ENCODE peak calls at places on chromosomes 1 and 21, in five cellular contexts. O is GM23338, L is transverse colon, Q is right lobe of liver, A is hepatocyte. D is an unnamed sample.

GRCh38 chr1:204819495-204819894 is 51.2 kb upstream of the NFASC start:
- DNase-seq in O (no peak), L (no peak), Q (no peak), A (no peak), D (no peak)

GRCh38 chr1:95793893-95794292 is 559.9 kb downstream of the RWDD3 start:
- DNase-seq in O (peak; percentile 78), L (no peak), Q (no peak), A (peak; percentile 11), D (peak; percentile 33)

GRCh38 chr1:206467915-206468314 is 2.4 kb upstream of the IKBKE start:
- DNase-seq in O (no peak), L (peak; percentile 37), Q (no peak), A (no peak), D (peak; percentile 69)

GRCh38 chr21:42777757-42778344 is 101.5 kb downstream of the WDR4 start:
- DNase-seq in O (no peak), L (no peak), Q (no peak), A (no peak), D (no peak)

GRCh38 chr1:33169290-33170055 is 12.4 kb downstream of the TRIM62 start:
- DNase-seq in O (no peak), L (no peak), Q (no peak), A (no peak), D (no peak)

GRCh38 chr1:3745071-3745470 is 7.2 kb upstream of the CCDC27 start:
- DNase-seq in O (no peak), L (no peak), Q (no peak), A (no peak), D (no peak)

GRCh38 chr1:14095001-14095400 is 395.0 kb downstream of the PRDM2 start:
- DNase-seq in O (peak; percentile 81), L (no peak), Q (no peak), A (peak; percentile 28), D (peak; percentile 46)

GRCh38 chr21:21373969-21374368 is 375.8 kb downstream of the NCAM2 start:
- DNase-seq in O (no peak), L (no peak), Q (no peak), A (no peak), D (no peak)

GRCh38 chr1:64019818-64020217 is 183.6 kb upstream of the UBE2U start:
- DNase-seq in O (peak; percentile 41), L (peak; percentile 18), Q (no peak), A (peak; percentile 57), D (peak; percentile 59)

GRCh38 chr1:168725060-168725459 is 3.9 kb downstream of the DPT start:
- DNase-seq in O (no peak), L (no peak), Q (no peak), A (no peak), D (no peak)

GRCh38 chr1:244751271-244751895 is 84.1 kb upstream of the COX20 start:
- DNase-seq in O (no peak), L (no peak), Q (no peak), A (no peak), D (no peak)

GRCh38 chr1:202283379-202283844 is 58.3 kb downstream of the UBE2T start:
- DNase-seq in O (no peak), L (no peak), Q (no peak), A (peak; percentile 57), D (no peak)

GRCh38 chr1:161158316-161159016 is 834 bp upstream of the USP21 start:
- DNase-seq in O (no peak), L (no peak), Q (no peak), A (no peak), D (no peak)

DNA sequence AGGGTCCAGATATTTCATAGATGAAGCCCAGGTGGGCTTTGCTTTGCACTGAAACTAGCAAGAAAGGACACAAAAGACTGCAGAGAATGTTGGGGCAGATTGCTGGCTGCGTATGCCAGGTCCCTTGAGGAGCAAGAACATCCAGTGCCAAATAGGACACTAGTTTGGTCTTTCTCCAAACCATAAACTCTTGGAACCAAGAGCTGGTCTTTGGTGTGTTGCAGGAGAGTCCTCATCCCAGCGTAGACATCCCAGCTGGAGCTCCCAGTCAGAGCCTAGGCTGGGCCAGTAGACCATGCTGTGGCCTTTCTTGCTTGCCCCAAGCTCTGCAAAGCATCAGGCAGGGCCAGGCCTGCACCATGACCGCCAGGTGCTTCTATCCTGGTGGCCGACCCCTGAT is 87.5 kb downstream of the ATP5PO start:
- DNase-seq in O (no peak), L (no peak), Q (no peak), A (no peak), D (peak; percentile 40)
- H3K36me3 ChIP-seq in O (no peaks in the 10 kb centered on the region), L (no peaks in the 10 kb centered on the region), Q (no peaks in the 10 kb centered on the region), A (peaks cover 5% of the 10 kb centered on the region), D (peaks cover 23% of the 10 kb centered on the region)

GRCh38 chr1:27343639-27344025 is 1.8 kb downstream of the SYTL1 start:
- DNase-seq in O (no peak), L (no peak), Q (no peak), A (no peak), D (no peak)
- H3K36me3 ChIP-seq in O (no peaks in the 10 kb centered on the region), L (no peaks in the 10 kb centered on the region), Q (no peaks in the 10 kb centered on the region), A (no peaks in the 10 kb centered on the region), D (no peaks in the 10 kb centered on the region)

DNA sequence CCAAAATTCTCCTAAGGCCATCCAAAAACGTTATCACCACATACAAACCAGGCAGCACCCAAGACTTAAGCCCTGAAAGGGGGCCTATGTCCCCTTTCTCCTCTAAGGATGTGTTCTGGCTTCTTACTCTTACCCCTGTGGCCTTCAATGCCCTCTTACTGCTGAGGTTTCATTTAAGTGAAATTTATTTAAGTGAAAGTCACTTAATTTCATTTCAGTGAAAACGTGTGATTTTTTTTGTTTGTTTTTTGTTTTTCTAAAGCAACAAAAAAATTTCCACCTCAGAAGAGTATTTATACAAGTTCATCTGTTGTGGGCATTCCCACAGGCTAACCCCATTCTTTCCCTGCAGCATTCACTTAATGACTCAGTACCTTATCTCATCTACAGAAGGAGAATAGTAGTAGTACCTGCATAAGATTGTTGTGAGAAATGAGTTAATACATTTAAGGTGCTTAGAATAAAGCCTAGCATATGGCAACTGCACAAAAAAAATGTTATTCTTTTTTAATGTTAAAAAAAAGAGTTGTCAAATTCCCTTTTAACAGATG is 220.6 kb downstream of the CHRM3 start:
- DNase-seq in O (no peak), L (no peak), Q (no peak), A (no peak), D (no peak)
- H3K36me3 ChIP-seq in O (no peaks in the 10 kb centered on the region), L (no peaks in the 10 kb centered on the region), Q (no peaks in the 10 kb centered on the region), A (no peaks in the 10 kb centered on the region), D (no peaks in the 10 kb centered on the region)

GRCh38 chr1:28509705-28510349 is 4.0 kb downstream of the RCC1 start:
- DNase-seq in O (no peak), L (no peak), Q (no peak), A (no peak), D (peak; percentile 46)

GRCh38 chr1:28510350-28511223 is 4.7 kb downstream of the RCC1 start:
- DNase-seq in O (peak; percentile 56), L (no peak), Q (no peak), A (no peak), D (no peak)

GRCh38 chr1:28508435-28508754 is 2.6 kb downstream of the RCC1 start:
- DNase-seq in O (no peak), L (no peak), Q (no peak), A (no peak), D (peak; percentile 32)

GRCh38 chr1:28507646-28508434 is 2.0 kb downstream of the RCC1 start:
- DNase-seq in O (no peak), L (no peak), Q (no peak), A (no peak), D (no peak)

DNA sequence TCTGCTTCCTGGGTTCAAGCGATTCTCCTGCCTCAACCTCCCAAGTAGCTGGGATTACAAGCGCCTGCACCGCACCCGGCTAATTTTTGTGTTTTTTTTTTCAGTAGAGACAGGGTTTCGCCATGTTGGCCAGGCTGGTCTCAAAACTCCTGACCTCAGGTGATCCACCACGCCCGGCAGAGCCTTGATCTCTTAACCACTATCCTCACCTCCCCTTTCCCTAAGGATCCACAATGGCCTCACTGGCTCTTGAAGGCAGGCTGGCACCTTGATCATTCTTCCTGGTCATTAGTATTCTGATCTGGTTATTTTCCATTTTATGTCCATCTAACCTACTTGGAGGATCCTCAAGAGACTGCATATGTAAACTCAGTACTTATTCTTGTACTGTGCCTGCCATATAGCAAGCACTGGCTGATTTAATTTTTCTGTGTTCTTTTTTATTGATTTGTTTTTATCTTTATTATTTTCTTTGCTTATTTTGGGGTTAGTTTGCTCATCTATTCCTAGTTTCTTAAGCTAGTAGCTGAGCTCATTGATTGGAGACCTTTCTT is 6.3 kb downstream of the RCC1 start:
- DNase-seq in O (no peak), L (no peak), Q (no peak), A (no peak), D (no peak)
- H3K36me3 ChIP-seq in O (peaks cover 43% of the 10 kb centered on the region), L (peaks cover 43% of the 10 kb centered on the region), Q (peaks cover 20% of the 10 kb centered on the region), A (peaks cover 9% of the 10 kb centered on the region), D (peaks cover 13% of the 10 kb centered on the region)

GRCh38 chr21:39175665-39176064 is 7.6 kb downstream of the PSMG1 start:
- DNase-seq in O (no peak), L (no peak), Q (no peak), A (no peak), D (no peak)

GRCh38 chr21:39175154-39175553 is 8.1 kb downstream of the PSMG1 start:
- DNase-seq in O (peak; percentile 34), L (no peak), Q (no peak), A (peak; percentile 29), D (peak; percentile 25)

GRCh38 chr21:39176312-39176711 is 6.9 kb downstream of the PSMG1 start:
- DNase-seq in O (no peak), L (no peak), Q (no peak), A (no peak), D (no peak)

GRCh38 chr21:39169906-39170305 is 13.3 kb downstream of the PSMG1 start:
- DNase-seq in O (no peak), L (no peak), Q (no peak), A (no peak), D (no peak)

DNA sequence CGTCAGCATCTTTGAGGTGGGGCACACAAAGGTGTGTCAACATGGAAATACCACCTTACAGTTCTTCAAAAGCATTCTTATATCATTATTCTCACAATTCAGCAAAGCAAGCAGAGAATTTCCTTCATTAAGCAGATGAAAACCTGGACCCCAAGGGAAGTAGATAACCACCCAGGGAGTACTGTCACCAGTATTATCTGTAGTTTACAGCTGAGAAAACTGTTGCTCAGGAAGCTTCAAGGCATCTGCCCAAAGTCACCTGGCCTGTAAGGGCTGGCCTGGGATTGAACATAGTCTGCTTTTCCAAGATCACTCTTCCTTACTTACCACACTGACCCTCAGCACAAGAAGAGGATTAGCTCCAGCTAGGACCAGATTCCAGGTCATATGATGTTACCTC is 9.3 kb downstream of the PSMG1 start:
- DNase-seq in O (no peak), L (no peak), Q (no peak), A (no peak), D (no peak)
- H3K36me3 ChIP-seq in O (peaks cover 8% of the 10 kb centered on the region), L (peaks cover 2% of the 10 kb centered on the region), Q (no peaks in the 10 kb centered on the region), A (no peaks in the 10 kb centered on the region), D (peaks cover 18% of the 10 kb centered on the region)